ENCODE peak calls at places on chromosomes 3 and 15, in ten cellular contexts. One of them, this sample, is unnamed. For H3K9me3, the result is how much of the 10 kb centered on the place peaks cover.

GRCh38 chr3:41808152-41808551 is 153.8 kb downstream of the ULK4 start:
- DNase-seq in stomach: no peak
- DNase-seq in left lung: no peak
- DNase-seq in WERI-Rb-1: no peak
- DNase-seq in upper lobe of left lung: no peak
- DNase-seq in endodermal cell: no peak
- DNase-seq in tibial artery: no peak
- DNase-seq in AG04450: peak
- DNase-seq in SK-N-SH: no peak
- DNase-seq in PC-3: peak
- DNase-seq in this sample: no peak

GRCh38 chr3:175255698-175256097 is 396.6 kb downstream of the NAALADL2 start:
- DNase-seq in AG04450: no peak
- DNase-seq in stomach: no peak
- DNase-seq in SK-N-SH: no peak
- DNase-seq in WERI-Rb-1: no peak
- DNase-seq in left lung: no peak
- DNase-seq in PC-3: peak
- DNase-seq in tibial artery: no peak
- DNase-seq in endodermal cell: no peak
- DNase-seq in upper lobe of left lung: no peak
- DNase-seq in this sample: no peak

GRCh38 chr15:99925661-99926461 is 192.6 kb upstream of the LYSMD4 start:
- DNase-seq in WERI-Rb-1: peak
- DNase-seq in left lung: peak
- DNase-seq in tibial artery: peak
- DNase-seq in upper lobe of left lung: peak
- DNase-seq in stomach: peak
- DNase-seq in AG04450: no peak
- DNase-seq in PC-3: peak
- DNase-seq in endodermal cell: peak
- DNase-seq in SK-N-SH: peak
- DNase-seq in this sample: peak

GRCh38 chr15:59997070-59997701 is 6.9 kb upstream of the FOXB1 start:
- DNase-seq in SK-N-SH: peak
- DNase-seq in tibial artery: no peak
- DNase-seq in left lung: no peak
- DNase-seq in upper lobe of left lung: no peak
- DNase-seq in WERI-Rb-1: peak
- DNase-seq in PC-3: peak
- DNase-seq in stomach: no peak
- DNase-seq in endodermal cell: peak
- DNase-seq in AG04450: no peak
- DNase-seq in this sample: peak

GRCh38 chr3:38558864-38559263 is 62.7 kb downstream of the EXOG start:
- DNase-seq in endodermal cell: peak
- DNase-seq in WERI-Rb-1: peak
- DNase-seq in AG04450: no peak
- DNase-seq in stomach: no peak
- DNase-seq in PC-3: no peak
- DNase-seq in left lung: no peak
- DNase-seq in SK-N-SH: no peak
- DNase-seq in tibial artery: no peak
- DNase-seq in upper lobe of left lung: no peak
- DNase-seq in this sample: no peak

GRCh38 chr3:98778852-98779379 is 15.8 kb downstream of the ST3GAL6 start:
- DNase-seq in PC-3: no peak
- DNase-seq in upper lobe of left lung: no peak
- DNase-seq in endodermal cell: no peak
- DNase-seq in left lung: no peak
- DNase-seq in stomach: no peak
- DNase-seq in AG04450: peak
- DNase-seq in SK-N-SH: no peak
- DNase-seq in tibial artery: no peak
- DNase-seq in WERI-Rb-1: no peak
- DNase-seq in this sample: no peak

GRCh38 chr3:159854500-159855124 is 134.0 kb upstream of the IL12A start:
- DNase-seq in upper lobe of left lung: no peak
- DNase-seq in SK-N-SH: no peak
- DNase-seq in endodermal cell: no peak
- DNase-seq in stomach: no peak
- DNase-seq in left lung: no peak
- DNase-seq in WERI-Rb-1: no peak
- DNase-seq in tibial artery: no peak
- DNase-seq in PC-3: peak
- DNase-seq in AG04450: peak
- DNase-seq in this sample: no peak

GRCh38 chr3:11808231-11808630 is 38.5 kb downstream of the TAMM41 start:
- DNase-seq in PC-3: no peak
- DNase-seq in left lung: no peak
- DNase-seq in tibial artery: no peak
- DNase-seq in stomach: no peak
- DNase-seq in upper lobe of left lung: no peak
- DNase-seq in WERI-Rb-1: no peak
- DNase-seq in endodermal cell: no peak
- DNase-seq in AG04450: no peak
- DNase-seq in SK-N-SH: no peak
- DNase-seq in this sample: no peak

GRCh38 chr3:111895079-111895478 is 36.0 kb downstream of the PHLDB2 start:
- DNase-seq in SK-N-SH: peak
- DNase-seq in stomach: no peak
- DNase-seq in tibial artery: no peak
- DNase-seq in upper lobe of left lung: no peak
- DNase-seq in PC-3: peak
- DNase-seq in AG04450: no peak
- DNase-seq in WERI-Rb-1: no peak
- DNase-seq in endodermal cell: no peak
- DNase-seq in left lung: no peak
- DNase-seq in this sample: no peak

GRCh38 chr3:100463002-100463401 is 29.4 kb upstream of the TMEM45A start:
- DNase-seq in PC-3: peak
- DNase-seq in tibial artery: no peak
- DNase-seq in WERI-Rb-1: peak
- DNase-seq in SK-N-SH: peak
- DNase-seq in AG04450: peak
- DNase-seq in upper lobe of left lung: no peak
- DNase-seq in stomach: no peak
- DNase-seq in left lung: no peak
- DNase-seq in endodermal cell: peak
- DNase-seq in this sample: no peak

GRCh38 chr3:54133196-54133595 is 10.8 kb downstream of the CACNA2D3 start:
- DNase-seq in SK-N-SH: no peak
- DNase-seq in left lung: no peak
- DNase-seq in stomach: no peak
- DNase-seq in AG04450: no peak
- DNase-seq in PC-3: no peak
- DNase-seq in tibial artery: no peak
- DNase-seq in endodermal cell: no peak
- DNase-seq in upper lobe of left lung: no peak
- DNase-seq in WERI-Rb-1: no peak
- DNase-seq in this sample: no peak

GRCh38 chr3:181292984-181293383 is 303.4 kb upstream of the DNAJC19 start:
- DNase-seq in left lung: no peak
- DNase-seq in AG04450: no peak
- DNase-seq in endodermal cell: no peak
- DNase-seq in stomach: no peak
- DNase-seq in tibial artery: no peak
- DNase-seq in WERI-Rb-1: no peak
- DNase-seq in upper lobe of left lung: no peak
- DNase-seq in SK-N-SH: no peak
- DNase-seq in PC-3: peak
- DNase-seq in this sample: no peak

GRCh38 chr15:65583701-65584100 is 27.2 kb downstream of the INTS14 start:
- DNase-seq in endodermal cell: no peak
- DNase-seq in SK-N-SH: peak
- DNase-seq in WERI-Rb-1: no peak
- DNase-seq in PC-3: no peak
- DNase-seq in stomach: no peak
- DNase-seq in AG04450: no peak
- DNase-seq in left lung: no peak
- DNase-seq in tibial artery: no peak
- DNase-seq in upper lobe of left lung: no peak
- DNase-seq in this sample: no peak

GRCh38 chr3:27714101-27714526 is 8.0 kb downstream of the EOMES start:
- DNase-seq in left lung: no peak
- DNase-seq in endodermal cell: peak
- DNase-seq in tibial artery: no peak
- DNase-seq in AG04450: no peak
- DNase-seq in upper lobe of left lung: no peak
- DNase-seq in PC-3: no peak
- DNase-seq in SK-N-SH: no peak
- DNase-seq in WERI-Rb-1: no peak
- DNase-seq in stomach: no peak
- DNase-seq in this sample: no peak

GRCh38 chr3:176861137-176861536 is 336.1 kb downstream of the TBL1XR1 start:
- DNase-seq in endodermal cell: no peak
- DNase-seq in upper lobe of left lung: no peak
- DNase-seq in stomach: no peak
- DNase-seq in PC-3: no peak
- DNase-seq in SK-N-SH: no peak
- DNase-seq in AG04450: no peak
- DNase-seq in tibial artery: no peak
- DNase-seq in WERI-Rb-1: no peak
- DNase-seq in left lung: no peak
- DNase-seq in this sample: no peak

GRCh38 chr3:178525180-178525704 is 11.0 kb upstream of the KCNMB2 start:
- DNase-seq in upper lobe of left lung: no peak
- DNase-seq in AG04450: no peak
- DNase-seq in left lung: no peak
- DNase-seq in WERI-Rb-1: no peak
- DNase-seq in PC-3: no peak
- DNase-seq in SK-N-SH: no peak
- DNase-seq in tibial artery: no peak
- DNase-seq in endodermal cell: no peak
- DNase-seq in stomach: no peak
- DNase-seq in this sample: no peak

DNA sequence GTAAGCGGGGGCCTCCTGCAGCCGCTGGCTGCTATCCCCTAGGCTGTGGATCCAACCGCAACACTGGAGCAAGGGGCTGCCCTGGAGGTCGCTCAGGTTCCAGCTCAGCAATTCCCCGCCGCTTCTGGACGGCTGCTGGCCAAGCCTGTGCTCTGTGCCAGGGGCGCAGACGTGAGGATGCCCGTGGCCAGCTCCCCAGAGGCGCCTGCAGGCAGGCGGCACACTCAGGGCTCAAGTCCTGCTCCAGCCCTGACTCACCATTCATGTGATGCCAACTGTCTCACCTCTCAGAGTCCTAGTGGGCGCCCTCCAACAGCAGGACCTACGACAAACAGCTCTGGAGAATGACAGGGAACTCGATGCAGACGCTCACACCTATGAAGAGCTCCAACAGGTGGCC is 31.6 kb downstream of the KLHL25 start:
- DNase-seq in stomach: no peak
- DNase-seq in SK-N-SH: no peak
- DNase-seq in PC-3: no peak
- DNase-seq in AG04450: no peak
- DNase-seq in endodermal cell: no peak
- DNase-seq in upper lobe of left lung: no peak
- DNase-seq in tibial artery: no peak
- DNase-seq in left lung: no peak
- DNase-seq in WERI-Rb-1: no peak
- DNase-seq in this sample: no peak
- H3K27ac ChIP-seq in stomach: peak
- H3K27ac ChIP-seq in SK-N-SH: peak
- H3K27ac ChIP-seq in PC-3: no peak
- H3K27ac ChIP-seq in AG04450: no peak
- H3K27ac ChIP-seq in endodermal cell: no peak
- H3K27ac ChIP-seq in upper lobe of left lung: peak
- H3K27ac ChIP-seq in tibial artery: no peak
- H3K27ac ChIP-seq in left lung: no peak
- H3K27ac ChIP-seq in WERI-Rb-1: no peak
- H3K27ac ChIP-seq in this sample: no peak

DNA sequence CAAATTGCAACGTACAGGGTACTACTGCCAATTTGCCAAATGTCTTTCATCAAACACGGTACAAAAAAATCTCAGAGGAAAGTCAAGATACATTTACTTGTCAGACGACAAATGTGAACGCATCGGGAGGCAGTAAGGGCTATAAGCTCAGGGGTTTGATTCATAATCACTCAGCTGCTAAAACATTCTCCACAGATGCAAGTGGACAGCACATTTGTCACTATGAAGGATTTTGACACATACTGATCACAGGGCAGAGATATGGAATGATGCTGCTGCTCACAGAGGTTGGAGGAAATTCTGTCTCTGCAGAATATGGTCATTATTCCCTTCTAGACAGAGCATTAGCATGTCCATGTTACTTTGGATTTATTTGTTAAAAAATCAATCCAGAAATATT is 559.6 kb downstream of the MECOM start:
- DNase-seq in tibial artery: no peak
- DNase-seq in upper lobe of left lung: no peak
- DNase-seq in left lung: no peak
- DNase-seq in SK-N-SH: no peak
- DNase-seq in PC-3: no peak
- DNase-seq in endodermal cell: no peak
- DNase-seq in stomach: no peak
- DNase-seq in WERI-Rb-1: no peak
- DNase-seq in AG04450: no peak
- DNase-seq in this sample: no peak
- TF ChIP-seq CTCF in tibial artery: no peak
- TF ChIP-seq CTCF in upper lobe of left lung: no peak
- TF ChIP-seq CTCF in left lung: no peak
- TF ChIP-seq CTCF in SK-N-SH: no peak
- TF ChIP-seq CTCF in PC-3: no peak
- TF ChIP-seq CTCF in endodermal cell: no peak
- TF ChIP-seq CTCF in stomach: no peak
- TF ChIP-seq CTCF in WERI-Rb-1: no peak
- TF ChIP-seq CTCF in AG04450: no peak
- TF ChIP-seq CTCF in this sample: no peak

DNA sequence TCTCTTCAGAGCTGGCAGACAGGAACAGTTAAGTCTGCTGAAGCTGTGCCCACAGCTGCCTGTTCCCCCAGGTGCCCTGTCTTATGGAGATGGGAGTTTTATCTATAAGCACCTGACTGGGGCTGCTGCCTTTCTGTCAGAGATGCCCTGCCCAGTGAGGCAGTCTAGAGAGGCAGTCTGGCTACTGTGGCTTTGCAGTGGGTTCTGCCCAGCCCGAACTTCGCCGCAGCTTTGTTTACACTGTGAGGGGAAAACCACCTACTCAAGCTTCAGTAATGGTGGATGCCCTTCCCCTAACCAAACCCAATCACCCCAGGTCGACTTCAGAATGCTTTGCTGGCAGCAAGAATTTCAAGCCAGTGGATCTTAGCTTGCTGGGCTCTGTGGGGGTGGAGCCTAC is 91.2 kb downstream of the SLC25A26 start:
- DNase-seq in SK-N-SH: no peak
- DNase-seq in upper lobe of left lung: peak
- DNase-seq in WERI-Rb-1: no peak
- DNase-seq in endodermal cell: no peak
- DNase-seq in AG04450: no peak
- DNase-seq in stomach: no peak
- DNase-seq in tibial artery: no peak
- DNase-seq in left lung: no peak
- DNase-seq in PC-3: no peak
- DNase-seq in this sample: no peak
- H3K9me3 ChIP-seq in SK-N-SH: under half
- H3K9me3 ChIP-seq in upper lobe of left lung: under half
- H3K9me3 ChIP-seq in WERI-Rb-1: under half
- H3K9me3 ChIP-seq in endodermal cell: under half
- H3K9me3 ChIP-seq in AG04450: under half
- H3K9me3 ChIP-seq in stomach: under half
- H3K9me3 ChIP-seq in tibial artery: under half
- H3K9me3 ChIP-seq in left lung: under half
- H3K9me3 ChIP-seq in PC-3: under half
- H3K9me3 ChIP-seq in this sample: under half

GRCh38 chr3:129442486-129442885 is 2.5 kb downstream of the IFT122 start:
- DNase-seq in upper lobe of left lung: no peak
- DNase-seq in tibial artery: no peak
- DNase-seq in PC-3: no peak
- DNase-seq in stomach: no peak
- DNase-seq in SK-N-SH: no peak
- DNase-seq in left lung: no peak
- DNase-seq in endodermal cell: no peak
- DNase-seq in WERI-Rb-1: no peak
- DNase-seq in AG04450: no peak
- DNase-seq in this sample: no peak
- H3K27ac ChIP-seq in upper lobe of left lung: peak
- H3K27ac ChIP-seq in tibial artery: peak
- H3K27ac ChIP-seq in PC-3: no peak
- H3K27ac ChIP-seq in stomach: peak
- H3K27ac ChIP-seq in SK-N-SH: peak
- H3K27ac ChIP-seq in left lung: peak
- H3K27ac ChIP-seq in endodermal cell: no peak
- H3K27ac ChIP-seq in WERI-Rb-1: no peak
- H3K27ac ChIP-seq in AG04450: no peak
- H3K27ac ChIP-seq in this sample: peak

This sample was measured in CD4-positive, alpha-beta T cell.